ENCODE peak calls at places on chromosomes 4 and X, in five cellular contexts. One of them, this sample, is unnamed.

GRCh38 chr4:6674500-6675149 is 19.1 kb upstream of the S100P start:
- DNase-seq in GM12878: peak
- DNase-seq in esophagus muscularis mucosa: no peak
- DNase-seq in transverse colon: peak
- DNase-seq in suprapubic skin: no peak
- DNase-seq in this sample: no peak

GRCh38 chrX:70826715-70827114 is 81.8 kb downstream of the TEX11 start:
- DNase-seq in esophagus muscularis mucosa: no peak
- DNase-seq in GM12878: no peak
- DNase-seq in suprapubic skin: no peak
- DNase-seq in transverse colon: no peak
- DNase-seq in this sample: no peak

GRCh38 chr4:24730256-24731001 is 64.9 kb upstream of the SOD3 start:
- DNase-seq in transverse colon: peak
- DNase-seq in GM12878: no peak
- DNase-seq in esophagus muscularis mucosa: no peak
- DNase-seq in suprapubic skin: peak
- DNase-seq in this sample: peak

GRCh38 chrX:106933538-106933961 is 13.3 kb downstream of the CLDN2 start:
- DNase-seq in suprapubic skin: no peak
- DNase-seq in esophagus muscularis mucosa: no peak
- DNase-seq in GM12878: no peak
- DNase-seq in transverse colon: no peak
- DNase-seq in this sample: no peak

GRCh38 chrX:70166601-70167590 is 10.4 kb upstream of the DGAT2L6 start:
- DNase-seq in esophagus muscularis mucosa: no peak
- DNase-seq in GM12878: no peak
- DNase-seq in suprapubic skin: no peak
- DNase-seq in transverse colon: no peak
- DNase-seq in this sample: no peak

GRCh38 chr4:155568641-155569040 is 98.0 kb upstream of the GUCY1A1 start:
- DNase-seq in transverse colon: no peak
- DNase-seq in GM12878: no peak
- DNase-seq in esophagus muscularis mucosa: no peak
- DNase-seq in suprapubic skin: no peak
- DNase-seq in this sample: no peak

GRCh38 chr4:66052426-66052825 is 382.1 kb upstream of the EPHA5 start:
- DNase-seq in suprapubic skin: no peak
- DNase-seq in transverse colon: no peak
- DNase-seq in GM12878: no peak
- DNase-seq in esophagus muscularis mucosa: no peak
- DNase-seq in this sample: no peak

GRCh38 chr4:34422472-34422871 is 1821.8 kb downstream of the ARAP2 start:
- DNase-seq in transverse colon: no peak
- DNase-seq in GM12878: no peak
- DNase-seq in suprapubic skin: no peak
- DNase-seq in esophagus muscularis mucosa: no peak
- DNase-seq in this sample: no peak

GRCh38 chr4:72665376-72665978 is 96.5 kb upstream of the ADAMTS3 start:
- DNase-seq in GM12878: no peak
- DNase-seq in suprapubic skin: no peak
- DNase-seq in transverse colon: no peak
- DNase-seq in esophagus muscularis mucosa: no peak
- DNase-seq in this sample: no peak

GRCh38 chr4:145041378-145041777 is 56.6 kb downstream of the ANAPC10 start:
- DNase-seq in esophagus muscularis mucosa: no peak
- DNase-seq in suprapubic skin: no peak
- DNase-seq in transverse colon: no peak
- DNase-seq in GM12878: peak
- DNase-seq in this sample: no peak

GRCh38 chrX:9708086-9708485 is 57.6 kb downstream of the GPR143 start:
- DNase-seq in suprapubic skin: no peak
- DNase-seq in transverse colon: no peak
- DNase-seq in GM12878: no peak
- DNase-seq in esophagus muscularis mucosa: no peak
- DNase-seq in this sample: no peak

GRCh38 chr4:38876636-38877035 is 9.0 kb downstream of the FAM114A1 start:
- DNase-seq in esophagus muscularis mucosa: no peak
- DNase-seq in suprapubic skin: no peak
- DNase-seq in GM12878: no peak
- DNase-seq in transverse colon: no peak
- DNase-seq in this sample: no peak

GRCh38 chr4:73593631-73594241 is 26.5 kb downstream of the RASSF6 start:
- DNase-seq in GM12878: no peak
- DNase-seq in transverse colon: no peak
- DNase-seq in suprapubic skin: no peak
- DNase-seq in esophagus muscularis mucosa: no peak
- DNase-seq in this sample: no peak

GRCh38 chr4:170671171-170671570 is 581.4 kb upstream of the AADAT start:
- DNase-seq in transverse colon: no peak
- DNase-seq in GM12878: no peak
- DNase-seq in suprapubic skin: no peak
- DNase-seq in esophagus muscularis mucosa: no peak
- DNase-seq in this sample: no peak

GRCh38 chr4:63315651-63316050 is 1093.6 kb downstream of the TECRL start:
- DNase-seq in suprapubic skin: no peak
- DNase-seq in transverse colon: no peak
- DNase-seq in GM12878: no peak
- DNase-seq in esophagus muscularis mucosa: no peak
- DNase-seq in this sample: no peak

GRCh38 chr4:15232725-15233597 is 194.9 kb upstream of the C1QTNF7 start:
- DNase-seq in GM12878: no peak
- DNase-seq in transverse colon: no peak
- DNase-seq in esophagus muscularis mucosa: no peak
- DNase-seq in suprapubic skin: no peak
- DNase-seq in this sample: no peak

GRCh38 chrX:41384041-41384705 is 50.2 kb downstream of the DDX3X start:
- DNase-seq in suprapubic skin: peak
- DNase-seq in transverse colon: peak
- DNase-seq in esophagus muscularis mucosa: no peak
- DNase-seq in GM12878: no peak
- DNase-seq in this sample: peak

GRCh38 chrX:23570674-23571343 is 96.5 kb upstream of the PRDX4 start:
- DNase-seq in esophagus muscularis mucosa: no peak
- DNase-seq in GM12878: no peak
- DNase-seq in suprapubic skin: no peak
- DNase-seq in transverse colon: no peak
- DNase-seq in this sample: no peak

GRCh38 chrX:65034292-65034640 is 58.0 kb upstream of the ZC4H2 start:
- DNase-seq in esophagus muscularis mucosa: no peak
- DNase-seq in suprapubic skin: no peak
- DNase-seq in transverse colon: no peak
- DNase-seq in GM12878: no peak
- DNase-seq in this sample: no peak

GRCh38 chr4:73508651-73509050 is 27.1 kb downstream of the AFM start:
- DNase-seq in suprapubic skin: no peak
- DNase-seq in transverse colon: peak
- DNase-seq in esophagus muscularis mucosa: no peak
- DNase-seq in GM12878: no peak
- DNase-seq in this sample: no peak

GRCh38 chr4:10115657-10116624 is 658 bp downstream of the WDR1 start:
- DNase-seq in GM12878: peak
- DNase-seq in transverse colon: peak
- DNase-seq in esophagus muscularis mucosa: no peak
- DNase-seq in suprapubic skin: peak
- DNase-seq in this sample: no peak

GRCh38 chr4:152523731-152524130 is 12.2 kb downstream of the FBXW7 start:
- DNase-seq in transverse colon: no peak
- DNase-seq in suprapubic skin: no peak
- DNase-seq in GM12878: no peak
- DNase-seq in esophagus muscularis mucosa: no peak
- DNase-seq in this sample: no peak

GRCh38 chrX:151370906-151371305 is 26.1 kb upstream of the VMA21 start:
- DNase-seq in esophagus muscularis mucosa: no peak
- DNase-seq in GM12878: no peak
- DNase-seq in suprapubic skin: no peak
- DNase-seq in transverse colon: no peak
- DNase-seq in this sample: no peak

GRCh38 chr4:119542575-119542974 is 86.0 kb downstream of the PDE5A start:
- DNase-seq in suprapubic skin: no peak
- DNase-seq in transverse colon: no peak
- DNase-seq in esophagus muscularis mucosa: no peak
- DNase-seq in GM12878: no peak
- DNase-seq in this sample: no peak

GRCh38 chrX:966396-967070 is 245.9 kb downstream of the CRLF2 start:
- DNase-seq in transverse colon: no peak
- DNase-seq in GM12878: no peak
- DNase-seq in esophagus muscularis mucosa: no peak
- DNase-seq in suprapubic skin: no peak
- DNase-seq in this sample: no peak

GRCh38 chrX:151919610-151920009 is 6.9 kb downstream of the MAGEA4 start:
- DNase-seq in esophagus muscularis mucosa: no peak
- DNase-seq in GM12878: no peak
- DNase-seq in suprapubic skin: no peak
- DNase-seq in transverse colon: no peak
- DNase-seq in this sample: no peak

GRCh38 chr4:41396214-41396613 is 139.5 kb downstream of the UCHL1 start:
- DNase-seq in GM12878: no peak
- DNase-seq in suprapubic skin: no peak
- DNase-seq in esophagus muscularis mucosa: no peak
- DNase-seq in transverse colon: no peak
- DNase-seq in this sample: no peak

GRCh38 chr4:89561051-89561450 is 253.5 kb upstream of the GPRIN3 start:
- DNase-seq in transverse colon: no peak
- DNase-seq in GM12878: no peak
- DNase-seq in suprapubic skin: no peak
- DNase-seq in esophagus muscularis mucosa: no peak
- DNase-seq in this sample: no peak

GRCh38 chrX:78545233-78545632 is 113.9 kb downstream of the RTL3 start:
- DNase-seq in GM12878: no peak
- DNase-seq in transverse colon: no peak
- DNase-seq in esophagus muscularis mucosa: no peak
- DNase-seq in suprapubic skin: no peak
- DNase-seq in this sample: no peak

GRCh38 chr4:24274401-24275035 is 309.8 kb downstream of the DHX15 start:
- DNase-seq in GM12878: no peak
- DNase-seq in suprapubic skin: no peak
- DNase-seq in esophagus muscularis mucosa: no peak
- DNase-seq in transverse colon: no peak
- DNase-seq in this sample: no peak

GRCh38 chr4:10524196-10524833 is 67.1 kb upstream of the ZNF518B start:
- DNase-seq in suprapubic skin: no peak
- DNase-seq in GM12878: no peak
- DNase-seq in transverse colon: no peak
- DNase-seq in esophagus muscularis mucosa: no peak
- DNase-seq in this sample: no peak

GRCh38 chrX:138411048-138411447 is 300.5 kb downstream of the FGF13 start:
- DNase-seq in transverse colon: no peak
- DNase-seq in GM12878: no peak
- DNase-seq in esophagus muscularis mucosa: no peak
- DNase-seq in suprapubic skin: no peak
- DNase-seq in this sample: no peak

GRCh38 chr4:54585321-54586000 is 72.3 kb upstream of the KIT start:
- DNase-seq in transverse colon: no peak
- DNase-seq in suprapubic skin: no peak
- DNase-seq in GM12878: no peak
- DNase-seq in esophagus muscularis mucosa: no peak
- DNase-seq in this sample: no peak

GRCh38 chr4:7815562-7815961 is 124.1 kb downstream of the AFAP1 start:
- DNase-seq in transverse colon: no peak
- DNase-seq in GM12878: no peak
- DNase-seq in suprapubic skin: no peak
- DNase-seq in esophagus muscularis mucosa: no peak
- DNase-seq in this sample: peak
- TF ChIP-seq CTCF in transverse colon: no peak
- TF ChIP-seq CTCF in GM12878: no peak
- TF ChIP-seq CTCF in suprapubic skin: no peak
- TF ChIP-seq CTCF in esophagus muscularis mucosa: no peak
- TF ChIP-seq CTCF in this sample: no peak

DNA sequence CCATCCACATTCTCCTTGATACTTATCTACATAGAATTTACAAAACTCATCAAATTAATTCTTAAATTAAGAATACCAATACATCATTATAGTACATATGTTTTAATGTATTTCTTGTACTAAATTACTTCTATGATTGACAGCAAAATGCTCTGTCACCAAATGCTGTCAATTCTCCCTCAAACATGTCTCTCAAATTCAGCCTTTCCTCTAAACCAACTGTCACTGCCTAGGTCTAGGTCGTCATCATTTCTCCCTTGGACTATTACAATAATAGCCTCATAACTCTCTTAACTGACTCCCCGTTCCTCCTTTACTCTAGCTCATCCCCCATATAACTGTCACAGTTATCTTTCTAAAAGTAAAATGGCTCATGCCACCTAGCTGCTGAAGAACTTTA is 279.7 kb upstream of the FSTL5 start:
- DNase-seq in esophagus muscularis mucosa: no peak
- DNase-seq in transverse colon: no peak
- DNase-seq in suprapubic skin: no peak
- DNase-seq in GM12878: no peak
- DNase-seq in this sample: no peak
- TF ChIP-seq POLR2AphosphoS5 in esophagus muscularis mucosa: no peak
- TF ChIP-seq POLR2AphosphoS5 in transverse colon: no peak
- TF ChIP-seq POLR2AphosphoS5 in suprapubic skin: no peak
- TF ChIP-seq POLR2AphosphoS5 in GM12878: no peak
- TF ChIP-seq POLR2AphosphoS5 in this sample: no peak

GRCh38 chr4:183012862-183013855 is 85.9 kb upstream of the WWC2 start:
- DNase-seq in GM12878: no peak
- DNase-seq in transverse colon: no peak
- DNase-seq in esophagus muscularis mucosa: no peak
- DNase-seq in suprapubic skin: no peak
- DNase-seq in this sample: no peak
- TF ChIP-seq CTCF in GM12878: no peak
- TF ChIP-seq CTCF in transverse colon: no peak
- TF ChIP-seq CTCF in esophagus muscularis mucosa: no peak
- TF ChIP-seq CTCF in suprapubic skin: no peak
- TF ChIP-seq CTCF in this sample: no peak

GRCh38 chrX:136196691-136197155 is 49.4 kb downstream of the FHL1 start:
- DNase-seq in esophagus muscularis mucosa: no peak
- DNase-seq in GM12878: no peak
- DNase-seq in suprapubic skin: no peak
- DNase-seq in transverse colon: no peak
- DNase-seq in this sample: no peak
- TF ChIP-seq POLR2AphosphoS5 in esophagus muscularis mucosa: peak
- TF ChIP-seq POLR2AphosphoS5 in GM12878: no peak
- TF ChIP-seq POLR2AphosphoS5 in suprapubic skin: no peak
- TF ChIP-seq POLR2AphosphoS5 in transverse colon: peak
- TF ChIP-seq POLR2AphosphoS5 in this sample: peak

GRCh38 chr4:13248621-13249298 is 235.4 kb downstream of the RAB28 start:
- DNase-seq in suprapubic skin: no peak
- DNase-seq in transverse colon: no peak
- DNase-seq in GM12878: no peak
- DNase-seq in esophagus muscularis mucosa: no peak
- DNase-seq in this sample: no peak
- TF ChIP-seq CTCF in suprapubic skin: no peak
- TF ChIP-seq CTCF in transverse colon: peak
- TF ChIP-seq CTCF in GM12878: no peak
- TF ChIP-seq CTCF in esophagus muscularis mucosa: no peak
- TF ChIP-seq CTCF in this sample: no peak